ENCODE peak calls at places on chromosomes 11 and 22, in nine cellular contexts. E, U, I, M, R, C, K, D and G are unnamed samples.

GRCh38 chr11:116310215-116310614 is 462.6 kb downstream of the BUD13 start:
- DNase-seq in M (no peak), C (no peak), E (no peak), I (no peak), K (no peak), D (no peak), U (no peak), R (no peak), G (peak)

GRCh38 chr22:20203142-20204099 is 52.6 kb upstream of the CCDC188 start:
- DNase-seq in M (no peak), E (peak), R (no peak), C (no peak), K (peak), U (peak), D (no peak), I (no peak), G (no peak)

GRCh38 chr22:44525872-44526271 is 27.8 kb upstream of the RTL6 start:
- DNase-seq in E (no peak), I (no peak), D (no peak), M (no peak), R (no peak), C (peak), U (no peak), K (no peak), G (no peak)

GRCh38 chr11:68181719-68182451 is 31.2 kb downstream of the KMT5B start:
- DNase-seq in R (no peak), C (no peak), D (no peak), K (peak), I (no peak), M (no peak), U (no peak), E (no peak), G (no peak)

GRCh38 chr22:28799834-28800307 is 498 bp downstream of the XBP1 start:
- DNase-seq in I (no peak), U (peak), D (peak), K (no peak), R (peak), C (peak), M (peak), E (peak), G (peak)

GRCh38 chr22:25962711-25963110 is 206.6 kb upstream of the SEZ6L start:
- DNase-seq in D (no peak), K (no peak), U (no peak), C (no peak), I (no peak), E (no peak), R (no peak), M (no peak), G (no peak)

GRCh38 chr11:71999360-71999759 is 651 bp downstream of the IL18BP start:
- DNase-seq in I (no peak), C (no peak), M (no peak), U (peak), R (no peak), E (peak), D (no peak), K (no peak), G (peak)

GRCh38 chr11:69010964-69011623 is 2.0 kb downstream of the MRGPRF start:
- DNase-seq in C (peak), E (peak), K (no peak), U (peak), D (peak), I (peak), R (peak), M (peak), G (peak)

GRCh38 chr11:64891215-64891848 is 12.9 kb upstream of the EHD1 start:
- DNase-seq in U (peak), I (no peak), M (peak), K (no peak), D (no peak), E (no peak), R (no peak), C (no peak), G (no peak)

GRCh38 chr11:67418476-67419281 is 3.2 kb downstream of the CARNS1 start:
- DNase-seq in C (no peak), I (no peak), E (no peak), R (no peak), D (no peak), M (no peak), U (peak), K (no peak), G (no peak)

GRCh38 chr22:46288846-46289243 is 7.8 kb upstream of the GTSE1 start:
- DNase-seq in I (no peak), E (no peak), M (no peak), U (no peak), K (no peak), C (no peak), R (no peak), D (no peak), G (no peak)

GRCh38 chr11:35321111-35321510 is 98.2 kb downstream of the SLC1A2 start:
- DNase-seq in U (no peak), K (no peak), I (no peak), R (no peak), C (no peak), D (no peak), M (no peak), E (no peak), G (no peak)

GRCh38 chr11:122123258-122123929 is 7.4 kb upstream of the BLID start:
- DNase-seq in K (no peak), E (no peak), I (no peak), D (no peak), R (no peak), C (no peak), U (no peak), M (no peak), G (peak)

GRCh38 chr11:121236115-121237001 is 56.2 kb upstream of the SC5D start:
- DNase-seq in D (no peak), C (no peak), R (no peak), K (no peak), M (no peak), E (peak), I (no peak), U (no peak), G (peak)

GRCh38 chr11:9210224-9210921 is 54.8 kb downstream of the DENND5A start:
- DNase-seq in U (no peak), I (no peak), E (peak), R (no peak), M (no peak), K (no peak), C (no peak), D (no peak), G (peak)

GRCh38 chr11:61133956-61134662 is 27.1 kb downstream of the VPS37C start:
- DNase-seq in E (no peak), C (peak), U (no peak), M (no peak), I (no peak), D (no peak), R (no peak), K (no peak), G (no peak)

GRCh38 chr11:1453611-1454386 is 32.8 kb downstream of the MOB2 start:
- DNase-seq in M (peak), D (peak), K (no peak), U (peak), E (no peak), I (no peak), R (no peak), C (no peak), G (no peak)

GRCh38 chr11:117229931-117230285 is 2.0 kb downstream of the PCSK7 start:
- DNase-seq in I (no peak), E (no peak), D (no peak), R (no peak), K (no peak), C (no peak), M (no peak), U (no peak), G (no peak)

GRCh38 chr11:403761-404431 is 9.9 kb downstream of the PKP3 start:
- DNase-seq in I (no peak), M (no peak), E (no peak), D (no peak), R (no peak), U (no peak), C (peak), K (no peak), G (no peak)

GRCh38 chr22:17158568-17159503 is at the start of gene HDHD5:
- DNase-seq in M (peak), C (peak), U (peak), D (peak), I (peak), K (no peak), R (peak), E (peak), G (peak)

GRCh38 chr11:47394322-47395224 is 13.8 kb upstream of the SLC39A13 start:
- DNase-seq in D (peak), E (no peak), C (no peak), I (peak), M (no peak), K (no peak), R (no peak), U (peak), G (peak)

GRCh38 chr11:46012185-46012584 is 89.7 kb downstream of the LARGE2 start:
- DNase-seq in D (no peak), C (no peak), U (no peak), R (no peak), K (no peak), M (no peak), E (no peak), I (no peak), G (no peak)

GRCh38 chr11:14873632-14874031 is 18.4 kb downstream of the CYP2R1 start:
- DNase-seq in U (no peak), M (no peak), I (no peak), R (no peak), E (no peak), C (no peak), D (no peak), K (no peak), G (no peak)

GRCh38 chr22:37254206-37254866 is 10.3 kb upstream of the RAC2 start:
- DNase-seq in U (no peak), R (no peak), I (no peak), C (no peak), E (peak), M (no peak), D (no peak), K (no peak), G (peak)

GRCh38 chr11:120302001-120302805 is 22.9 kb upstream of the TLCD5 start:
- DNase-seq in E (no peak), R (no peak), I (no peak), D (no peak), M (peak), C (no peak), U (peak), K (no peak), G (no peak)

GRCh38 chr22:49321477-49322055 is 506.1 kb downstream of the BRD1 start:
- DNase-seq in U (peak), M (no peak), I (no peak), E (no peak), R (no peak), C (no peak), K (no peak), D (no peak), G (no peak)

GRCh38 chr11:16280256-16280682 is 76.1 kb downstream of the SOX6 start:
- DNase-seq in I (no peak), E (no peak), U (peak), D (no peak), K (no peak), M (peak), R (peak), C (no peak), G (peak)